ENCODE peak calls at places on chromosomes 7 and 10, in eight cellular contexts. R is A549, G is stomach, U is breast epithelium, X is adrenal gland, J is erythroblast, N is H54, D is body of pancreas. T is an unnamed sample.

GRCh38 chr10:119030421-119031250 is 1.1 kb downstream of the NANOS1 start:
- DNase-seq in G (peak; percentile 53), J (peak; percentile 85), U (no peak), X (peak; percentile 65), N (no peak), R (no peak), D (peak; percentile 60), T (peak; percentile 38)

GRCh38 chr10:63697956-63698814 is 177.0 kb downstream of the REEP3 start:
- DNase-seq in J (no peak), D (no peak), G (no peak), U (no peak), X (peak; percentile 37), N (no peak), R (no peak), T (no peak)

GRCh38 chr10:122853665-122854313 is 8.1 kb upstream of the CUZD1 start:
- DNase-seq in G (no peak), X (no peak), D (no peak), R (no peak), U (no peak), J (no peak), N (no peak), T (no peak)

GRCh38 chr10:29648114-29648982 is 13.6 kb upstream of the SVIL start:
- DNase-seq in J (no peak), N (no peak), D (no peak), X (peak; percentile 30), G (peak; percentile 51), U (no peak), R (no peak), T (no peak)

GRCh38 chr10:9305018-9305655 is 1250.6 kb downstream of the GATA3 start:
- DNase-seq in X (no peak), U (no peak), J (peak; percentile 15), R (no peak), D (no peak), G (no peak), N (no peak), T (no peak)

GRCh38 chr7:157616931-157617330 is 280.1 kb downstream of the DNAJB6 start:
- DNase-seq in G (no peak), U (no peak), X (no peak), R (no peak), D (no peak), J (no peak), N (no peak), T (peak; percentile 49)

GRCh38 chr7:130904792-130905191 is 170.8 kb upstream of the KLF14 start:
- DNase-seq in N (no peak), U (no peak), D (no peak), J (no peak), R (no peak), X (no peak), G (no peak), T (no peak)

GRCh38 chr7:124667754-124668153 is 97.8 kb downstream of the GPR37 start:
- DNase-seq in R (no peak), G (no peak), J (no peak), X (no peak), D (no peak), N (no peak), U (no peak), T (no peak)

GRCh38 chr10:58755688-58756087 is 243.0 kb downstream of the BICC1 start:
- DNase-seq in U (peak; percentile 66), X (no peak), R (peak; percentile 69), D (no peak), N (peak; percentile 30), J (no peak), G (no peak), T (no peak)

DNA sequence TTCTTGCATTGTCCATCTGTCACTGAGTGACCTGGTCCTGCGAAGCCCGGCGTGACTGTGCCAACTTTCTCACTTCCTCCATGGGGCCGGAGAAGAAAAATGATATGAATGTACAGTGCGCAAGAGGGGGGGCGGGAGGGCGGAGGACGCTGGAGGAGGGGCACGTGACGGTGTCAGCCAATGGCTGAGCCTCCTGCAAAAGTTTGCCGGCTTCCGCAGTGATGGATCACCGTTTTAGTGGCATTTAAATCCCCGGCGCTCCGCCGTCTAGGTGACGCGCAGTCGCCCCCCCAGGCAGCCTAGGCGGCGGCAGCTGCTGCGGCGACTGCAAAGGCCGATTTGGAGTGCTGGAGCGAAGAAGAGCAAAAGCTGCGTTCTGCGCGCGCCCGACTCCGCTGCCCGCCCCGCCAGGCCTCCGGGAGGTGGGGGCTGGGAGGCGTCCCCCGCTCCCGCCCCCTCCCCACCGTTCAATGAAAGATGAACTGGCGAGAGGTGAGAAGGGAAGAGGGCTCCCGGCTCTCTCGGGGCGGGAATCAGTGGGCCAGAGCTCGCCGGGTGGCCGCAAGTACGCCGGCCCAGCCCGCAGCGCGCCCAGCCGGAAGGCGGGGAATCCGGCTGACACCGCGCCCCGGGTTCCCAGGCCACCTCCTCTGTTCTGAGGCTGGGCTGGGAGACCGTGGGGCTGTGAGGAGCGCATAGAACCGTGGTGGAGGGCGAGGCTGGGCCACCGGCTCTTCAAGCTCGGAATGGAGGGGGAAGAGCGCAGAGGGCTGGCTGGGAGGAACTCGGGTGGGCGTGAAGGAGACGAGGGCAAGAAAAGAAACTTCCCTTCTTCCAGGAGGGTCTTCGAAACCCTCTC is at the start of gene HOXA1:
- DNase-seq in X (peak; percentile 90), G (peak; percentile 59), R (peak; percentile 99), U (peak; percentile 87), J (peak; percentile 68), N (peak; percentile 100), D (peak; percentile 50), T (peak; percentile 92)
- TF ChIP-seq POLR2A in X (peak; percentile 82), G (no peak), R (peak; percentile 61), U (peak; percentile 56), J (no peak), N (peak; percentile 95), D (peak; percentile 40), T (peak; percentile 46)

DNA sequence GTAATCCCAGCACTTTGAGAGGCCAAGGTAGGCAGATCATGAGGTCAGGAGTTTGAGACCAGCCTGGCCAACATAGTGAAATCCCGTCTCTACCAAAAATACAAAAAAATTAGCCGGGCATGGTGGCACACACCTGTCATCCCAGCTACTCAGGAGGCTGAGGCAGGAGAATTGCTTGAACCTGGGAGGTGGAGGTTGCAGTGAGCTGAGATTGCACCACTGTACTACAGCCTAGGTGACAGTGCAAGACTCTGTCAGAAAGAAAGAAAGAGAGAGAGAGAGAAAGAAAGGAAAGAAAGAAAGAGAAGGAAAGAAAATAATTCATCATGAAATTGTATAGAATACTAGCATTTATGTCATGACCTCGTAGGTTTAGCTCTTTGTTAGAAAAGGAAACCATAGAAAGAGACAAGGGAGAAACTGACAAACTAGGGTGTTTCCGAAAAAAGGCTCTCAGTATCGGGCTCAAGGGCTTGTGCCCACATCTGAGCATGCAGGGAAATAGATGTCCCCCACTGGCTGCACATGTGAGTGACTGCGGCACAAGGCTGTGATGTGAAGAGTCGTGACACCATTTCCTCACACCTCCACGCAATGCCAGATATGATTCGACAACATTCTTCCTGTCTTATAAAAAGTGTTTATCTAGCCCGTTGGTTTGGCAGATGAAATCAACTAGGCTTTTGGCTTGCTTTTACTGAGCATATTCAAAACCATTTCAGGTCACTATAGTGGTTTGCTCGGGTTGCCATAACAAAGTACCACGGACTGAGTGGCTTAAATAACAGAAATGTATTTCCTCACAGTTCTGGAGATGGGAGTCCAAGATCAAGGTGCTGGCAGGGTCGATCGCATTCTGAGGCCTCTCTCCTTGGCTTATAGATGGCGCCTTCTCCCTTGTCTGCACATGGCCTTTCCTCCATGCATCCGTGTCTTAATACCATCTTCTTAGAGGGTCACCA is 2.0 kb downstream of the SRGN start:
- DNase-seq in U (peak; percentile 20), R (no peak), X (no peak), N (no peak), G (peak; percentile 51), D (no peak), J (peak; percentile 50), T (peak; percentile 68)
- TF ChIP-seq POLR2A in U (no peak), R (no peak), X (no peak), N (no peak), G (no peak), D (no peak), J (peak; percentile 50), T (no peak)

DNA sequence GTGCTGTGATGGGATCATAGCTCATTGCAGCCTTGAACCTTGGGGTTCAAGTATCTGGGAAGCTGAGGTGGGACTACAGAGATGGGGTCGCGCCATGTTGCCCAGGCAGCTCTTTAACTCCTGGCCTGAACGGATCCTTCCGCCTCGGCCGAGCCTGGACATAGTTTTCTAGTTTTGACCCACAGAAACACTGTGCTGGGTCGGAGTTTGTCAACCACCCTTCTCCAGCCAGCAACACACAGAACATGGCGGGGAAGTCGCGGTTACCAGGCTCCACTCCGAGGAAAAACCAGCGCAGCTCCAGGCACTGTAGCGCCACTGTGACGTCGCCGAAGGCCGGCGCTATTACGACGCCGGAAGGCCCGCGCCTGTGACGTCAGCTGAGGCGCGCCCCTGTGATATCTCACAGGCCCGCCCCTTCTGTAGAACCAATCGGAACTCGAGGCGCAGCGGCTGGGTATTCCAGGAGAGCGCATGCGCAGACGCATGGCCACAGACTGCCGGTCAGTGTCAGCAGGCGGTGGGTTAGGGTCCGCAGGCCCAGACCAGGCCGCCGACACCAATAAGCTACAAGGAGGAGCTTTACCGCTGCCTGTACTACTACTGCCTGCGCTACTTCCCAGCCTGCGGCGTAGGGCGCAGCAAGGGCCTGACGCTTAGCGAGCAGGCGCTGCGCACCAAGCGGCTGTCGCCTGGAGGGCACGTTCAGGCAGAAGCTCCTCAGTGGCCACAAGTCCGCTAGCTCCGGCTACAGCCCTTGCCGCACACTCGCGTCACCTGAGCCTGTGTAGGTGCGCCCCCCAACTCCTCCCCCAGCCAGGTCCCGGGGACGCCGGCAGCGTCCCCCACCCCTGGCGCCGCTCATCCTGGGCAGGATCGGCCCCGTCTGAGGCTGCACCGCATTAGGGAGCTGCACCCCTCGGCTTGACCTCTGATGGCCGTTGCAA is 135.2 kb upstream of the KCTD7 start:
- DNase-seq in G (peak; percentile 99), N (peak; percentile 89), J (peak; percentile 99), U (peak; percentile 98), D (peak; percentile 99), X (peak; percentile 99), R (peak; percentile 93), T (peak; percentile 99)
- TF ChIP-seq POLR2A in G (peak; percentile 90), N (peak; percentile 98), J (peak; percentile 99), U (peak; percentile 95), D (peak; percentile 95), X (peak; percentile 96), R (peak; percentile 96), T (peak; percentile 97)

DNA sequence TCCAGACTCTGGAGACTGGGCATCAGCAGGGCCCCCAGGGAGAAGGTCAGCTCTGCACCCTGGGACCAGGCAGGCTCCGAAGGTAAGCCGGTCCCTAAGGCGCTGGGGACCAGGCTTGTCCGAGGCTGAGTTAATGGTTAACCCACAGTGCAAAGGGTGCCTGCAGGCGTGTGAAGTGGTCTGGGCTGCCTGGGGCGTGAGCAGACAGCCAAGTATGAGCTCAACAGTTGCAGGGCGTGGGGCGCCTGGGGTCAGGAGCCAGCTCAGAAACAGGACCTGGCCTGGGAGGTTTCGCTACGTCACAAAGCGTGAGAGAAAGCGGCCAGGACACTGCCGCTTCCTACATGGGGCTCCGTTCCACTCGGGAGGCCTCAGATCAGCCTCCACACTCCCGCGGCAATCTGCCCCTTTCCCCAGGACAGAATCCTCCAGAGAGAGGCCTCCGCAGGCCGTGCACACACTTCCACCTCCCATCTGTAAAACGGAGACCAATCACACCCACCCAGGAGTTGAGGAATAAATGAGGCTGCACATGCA is 16.0 kb downstream of the PDGFA start:
- DNase-seq in G (peak; percentile 94), D (peak; percentile 98), J (no peak), R (peak; percentile 66), X (no peak), U (no peak), N (no peak), T (peak; percentile 79)
- TF ChIP-seq POLR2A in G (peak; percentile 17), D (peak; percentile 87), J (no peak), R (no peak), X (no peak), U (no peak), N (no peak), T (no peak)

GRCh38 chr10:89327803-89328441 is at the start of gene IFIT3:
- DNase-seq in X (peak; percentile 80), J (peak; percentile 82), D (peak; percentile 64), G (peak; percentile 35), R (peak; percentile 76), U (peak; percentile 36), N (peak; percentile 58), T (peak; percentile 72)
- TF ChIP-seq POLR2A in X (peak; percentile 69), J (peak; percentile 73), D (peak; percentile 61), G (no peak), R (no peak), U (no peak), N (no peak), T (peak; percentile 39)